ENCODE peak calls at places on chromosome 15, in eight cellular contexts. H, V, W, E, B, R, S and C are unnamed samples.

GRCh38 chr15:41791970-41792637 is 17.8 kb downstream of the MAPKBP1 start:
- DNase-seq in V (no peak), R (no peak), E (no peak), W (no peak), H (no peak), S (no peak), B (no peak), C (no peak)

GRCh38 chr15:98860647-98861041 is 146.9 kb downstream of the PGPEP1L start:
- DNase-seq in E (no peak), R (no peak), V (no peak), W (no peak), S (no peak), H (no peak), B (no peak), C (no peak)

GRCh38 chr15:75186044-75186443 is 15.6 kb upstream of the C15orf39 start:
- DNase-seq in W (no peak), H (peak; percentile 53), R (no peak), V (no peak), S (no peak), E (no peak), B (no peak), C (no peak)

GRCh38 chr15:32029862-32030781 is at the start of gene CHRNA7:
- DNase-seq in H (peak; percentile 71), V (peak; percentile 65), B (peak; percentile 74), S (peak; percentile 64), R (peak; percentile 16), E (peak; percentile 76), W (no peak), C (peak; percentile 59)

GRCh38 chr15:30997270-30997669 is 5.8 kb upstream of the MTMR10 start:
- DNase-seq in V (no peak), B (no peak), S (no peak), W (no peak), R (no peak), H (no peak), E (no peak), C (no peak)

GRCh38 chr15:96354731-96355560 is 24.4 kb downstream of the NR2F2 start:
- DNase-seq in B (no peak), R (no peak), H (no peak), V (no peak), S (peak; percentile 79), E (no peak), W (no peak), C (no peak)

GRCh38 chr15:94287794-94288246 is 56.5 kb downstream of the MCTP2 start:
- DNase-seq in H (no peak), R (no peak), E (peak; percentile 31), V (peak; percentile 43), B (no peak), S (no peak), W (no peak), C (no peak)

GRCh38 chr15:31197497-31198414 is 96.2 kb upstream of the TRPM1 start:
- DNase-seq in S (no peak), B (no peak), R (no peak), W (no peak), H (no peak), E (peak; percentile 54), V (peak; percentile 53), C (peak; percentile 63)

GRCh38 chr15:80585544-80586018 is 109.5 kb upstream of the ABHD17C start:
- DNase-seq in V (peak; percentile 13), S (no peak), H (no peak), R (no peak), B (no peak), W (no peak), E (peak; percentile 32), C (no peak)

GRCh38 chr15:59299919-59300617 is 72.6 kb downstream of the MYO1E start:
- DNase-seq in H (peak; percentile 89), S (peak; percentile 91), W (peak; percentile 48), V (peak; percentile 90), E (peak; percentile 66), B (peak; percentile 84), R (peak; percentile 49), C (peak; percentile 57)

GRCh38 chr15:98718426-98719168 is 70.3 kb downstream of the IGF1R start:
- DNase-seq in V (no peak), R (no peak), H (no peak), W (no peak), S (no peak), B (no peak), E (no peak), C (no peak)

GRCh38 chr15:31227954-31228542 is 98.6 kb upstream of the KLF13 start:
- DNase-seq in E (no peak), V (no peak), S (no peak), R (no peak), W (no peak), H (no peak), B (no peak), C (no peak)

GRCh38 chr15:48318131-48318530 is 13.1 kb upstream of the DUT start:
- DNase-seq in S (no peak), E (no peak), H (no peak), R (no peak), B (no peak), W (no peak), V (no peak), C (no peak)

GRCh38 chr15:60091150-60091549 is 87.0 kb downstream of the FOXB1 start:
- DNase-seq in W (no peak), V (no peak), R (no peak), H (no peak), E (peak; percentile 76), B (peak; percentile 52), S (peak; percentile 65), C (peak; percentile 87)

GRCh38 chr15:74226761-74227540 is 9.2 kb upstream of the CCDC33 start:
- DNase-seq in E (no peak), R (no peak), B (no peak), V (no peak), S (no peak), W (no peak), H (no peak), C (no peak)

GRCh38 chr15:56857828-56858227 is 60.6 kb upstream of the TCF12 start:
- DNase-seq in W (no peak), S (no peak), V (no peak), H (no peak), R (no peak), E (no peak), B (no peak), C (no peak)

GRCh38 chr15:78016860-78017259 is 60.7 kb downstream of the TBC1D2B start:
- DNase-seq in W (no peak), S (no peak), V (no peak), H (no peak), E (peak; percentile 65), B (peak; percentile 71), R (no peak), C (peak; percentile 69)

GRCh38 chr15:31266712-31267111 is 59.9 kb upstream of the KLF13 start:
- DNase-seq in H (peak; percentile 53), B (peak; percentile 52), S (no peak), R (no peak), W (no peak), V (peak; percentile 42), E (no peak), C (no peak)

GRCh38 chr15:76868740-76869139 is 36.4 kb downstream of the SCAPER start:
- DNase-seq in S (no peak), W (no peak), H (no peak), E (no peak), R (no peak), B (no peak), V (no peak), C (no peak)

DNA sequence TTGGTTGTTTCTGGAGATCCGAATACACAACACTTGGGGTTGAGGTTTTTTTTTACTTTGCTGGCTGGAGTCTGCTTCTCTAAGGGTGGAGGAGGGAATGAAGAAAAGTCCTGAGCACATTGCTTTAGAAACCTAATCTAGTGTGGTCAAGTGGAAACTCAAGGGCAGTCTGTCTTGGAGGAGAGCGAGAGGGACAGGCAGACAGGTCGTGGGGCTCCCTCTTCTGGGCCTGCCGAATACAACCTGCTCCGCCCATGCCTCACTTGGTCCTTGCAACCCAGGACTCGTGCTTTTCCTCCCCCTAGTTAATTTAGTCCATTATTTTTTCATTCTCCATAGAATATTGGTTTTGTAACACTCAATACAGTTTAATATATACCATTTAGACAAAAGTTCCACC is 176.7 kb upstream of the LYSMD4 start:
- DNase-seq in E (no peak), R (no peak), H (no peak), W (no peak), S (no peak), B (no peak), V (no peak), C (no peak)
- TF ChIP-seq CTCF in E (no peak), R (no peak), H (no peak), W (no peak), S (peak; percentile 38), B (no peak), V (no peak), C (peak; percentile 7)

GRCh38 chr15:89665449-89666146 is 10.3 kb upstream of the KIF7 start:
- DNase-seq in E (peak; percentile 57), H (peak; percentile 81), B (peak; percentile 78), R (no peak), S (peak; percentile 71), V (peak; percentile 63), W (no peak), C (no peak)
- TF ChIP-seq POLR2A in E (no peak), H (no peak), B (peak; percentile 32), R (peak; percentile 21), S (peak; percentile 48), V (peak; percentile 42), W (no peak), C (peak; percentile 37)

DNA sequence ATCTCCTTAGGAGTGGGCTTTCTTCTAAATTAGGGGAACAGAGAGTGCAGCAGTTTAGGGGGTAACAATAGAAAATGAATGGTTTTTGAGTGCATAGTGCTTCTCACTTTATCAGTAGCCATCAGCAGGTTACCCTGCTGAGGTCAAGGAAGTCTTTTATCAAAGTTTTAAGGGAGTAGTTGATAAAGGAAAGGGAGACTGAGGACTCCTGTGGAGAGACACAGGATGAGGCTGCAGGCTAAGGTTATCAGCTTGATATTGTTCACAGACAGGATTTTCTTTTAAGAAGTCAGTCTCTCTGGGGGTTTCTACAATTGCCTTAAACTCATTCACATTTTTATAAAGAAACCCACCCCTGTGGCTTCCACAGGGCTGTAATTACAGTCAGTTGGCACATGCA is 205.0 kb downstream of the AGBL1 start:
- DNase-seq in V (no peak), R (no peak), S (no peak), E (no peak), B (no peak), H (no peak), W (no peak), C (no peak)
- TF ChIP-seq CTCF in V (no peak), R (no peak), S (no peak), E (no peak), B (no peak), H (no peak), W (no peak), C (no peak)

GRCh38 chr15:92708635-92709034 is 53.1 kb upstream of the FAM174B start:
- DNase-seq in H (no peak), W (no peak), B (no peak), S (no peak), V (no peak), R (no peak), E (no peak), C (no peak)

GRCh38 chr15:92711457-92711831 is 55.9 kb upstream of the FAM174B start:
- DNase-seq in W (no peak), H (no peak), R (no peak), B (no peak), E (no peak), S (no peak), V (no peak), C (no peak)

GRCh38 chr15:92709064-92709463 is 53.5 kb upstream of the FAM174B start:
- DNase-seq in B (no peak), W (no peak), E (no peak), H (no peak), R (no peak), V (no peak), S (no peak), C (no peak)

GRCh38 chr15:92705693-92706618 is 50.4 kb upstream of the FAM174B start:
- DNase-seq in R (no peak), B (no peak), E (no peak), H (no peak), W (no peak), S (no peak), V (no peak), C (no peak)

GRCh38 chr15:92707880-92708551 is 52.4 kb upstream of the FAM174B start:
- DNase-seq in W (no peak), H (no peak), B (peak; percentile 58), V (no peak), R (no peak), E (no peak), S (no peak), C (no peak)
- TF ChIP-seq POLR2A in W (no peak), H (no peak), B (no peak), V (no peak), R (no peak), E (no peak), S (no peak), C (no peak)